ENCODE peak calls at places on chromosomes 12 and 14, in ten cellular contexts. J is endodermal cell; Q is tibial nerve; F is heart right ventricle; U is dorsolateral prefrontal cortex; Z is CD14-positive monocyte; C is lower lobe of right lung; A is suprapubic skin; I is CD4-positive, alpha-beta T cell; L is PC-3. M is an unnamed sample.

GRCh38 chr14:39318574-39318973 is 84.9 kb downstream of the MIA2 start:
- DNase-seq in A (no peak), U (no peak), L (peak), J (no peak), F (no peak), Q (no peak), Z (no peak), I (no peak), C (no peak), M (no peak)

GRCh38 chr12:114141916-114142564 is 175.9 kb upstream of the RBM19 start:
- DNase-seq in A (no peak), I (no peak), F (no peak), C (no peak), J (peak), U (no peak), L (no peak), Q (no peak), Z (no peak), M (no peak)

GRCh38 chr14:37172936-37173613 is 669 bp upstream of the SLC25A21 start:
- DNase-seq in J (no peak), F (no peak), U (no peak), L (peak), Q (no peak), I (no peak), C (no peak), A (no peak), Z (no peak), M (no peak)

GRCh38 chr12:4069046-4070010 is 196.1 kb upstream of the PARP11 start:
- DNase-seq in I (no peak), U (no peak), A (no peak), C (no peak), Z (no peak), L (no peak), F (no peak), Q (no peak), J (no peak), M (peak)

GRCh38 chr12:76583301-76583700 is 23.7 kb upstream of the OSBPL8 start:
- DNase-seq in I (no peak), U (no peak), A (no peak), Z (no peak), F (no peak), J (no peak), L (no peak), Q (no peak), C (no peak), M (no peak)

GRCh38 chr12:45944771-45945170 is 45.6 kb downstream of the SCAF11 start:
- DNase-seq in C (no peak), Q (no peak), Z (no peak), J (no peak), U (no peak), I (no peak), L (no peak), A (no peak), F (no peak), M (no peak)

GRCh38 chr14:71139058-71139946 is 232.0 kb downstream of the PCNX1 start:
- DNase-seq in Z (no peak), J (peak), U (peak), F (peak), I (peak), Q (no peak), C (peak), L (peak), A (no peak), M (peak)

GRCh38 chr12:6547987-6548386 is 7.9 kb downstream of the IFFO1 start:
- DNase-seq in Z (no peak), L (peak), I (no peak), A (no peak), J (no peak), Q (no peak), U (no peak), C (no peak), F (peak), M (peak)

GRCh38 chr12:65585648-65586420 is 238.4 kb upstream of the HMGA2 start:
- DNase-seq in J (no peak), I (no peak), L (no peak), Z (no peak), Q (no peak), A (no peak), C (no peak), F (no peak), U (no peak), M (no peak)

GRCh38 chr14:105485720-105486332 is 860 bp upstream of the CRIP1 start:
- DNase-seq in U (no peak), L (peak), Q (no peak), J (peak), I (peak), Z (no peak), A (no peak), F (peak), C (no peak), M (no peak)

GRCh38 chr12:46786774-46787173 is 39.0 kb downstream of the SLC38A4 start:
- DNase-seq in U (no peak), Q (no peak), C (no peak), I (no peak), F (no peak), A (no peak), L (peak), J (no peak), Z (no peak), M (peak)

GRCh38 chr12:109844091-109844490 is 10.9 kb upstream of the TRPV4 start:
- DNase-seq in C (no peak), Q (no peak), Z (no peak), U (no peak), I (no peak), J (no peak), L (no peak), A (no peak), F (no peak), M (no peak)

GRCh38 chr12:119410396-119410795 is 75.9 kb downstream of the CCDC60 start:
- DNase-seq in Q (no peak), Z (no peak), L (no peak), F (no peak), A (no peak), C (no peak), J (peak), I (no peak), U (no peak), M (no peak)

GRCh38 chr14:40417777-40418401 is 985.7 kb upstream of the FBXO33 start:
- DNase-seq in Z (no peak), L (peak), I (no peak), U (no peak), F (no peak), C (no peak), A (no peak), Q (no peak), J (peak), M (peak)

GRCh38 chr14:53921027-53921426 is 35.6 kb downstream of the BMP4 start:
- DNase-seq in J (no peak), U (no peak), Q (no peak), F (no peak), A (no peak), L (peak), I (no peak), C (no peak), Z (no peak), M (peak)

GRCh38 chr12:67650127-67650495 is 1.6 kb downstream of the DYRK2 start:
- DNase-seq in I (no peak), Q (no peak), C (no peak), J (no peak), F (peak), L (no peak), Z (no peak), A (no peak), U (no peak), M (no peak)

GRCh38 chr12:67077617-67078016 is 191.5 kb upstream of the CAND1 start:
- DNase-seq in L (peak), J (no peak), Z (no peak), F (no peak), U (no peak), A (no peak), I (no peak), Q (no peak), C (no peak), M (peak)

GRCh38 chr12:49895773-49896172 is 7.9 kb downstream of the FAIM2 start:
- DNase-seq in Z (no peak), J (peak), Q (no peak), A (no peak), L (no peak), I (no peak), U (no peak), C (peak), F (no peak), M (no peak)

GRCh38 chr14:75969891-75970290 is 11.9 kb downstream of the TGFB3 start:
- DNase-seq in I (no peak), Q (no peak), C (no peak), J (peak), A (no peak), U (no peak), F (no peak), Z (no peak), L (peak), M (peak)

GRCh38 chr12:105992849-105993740 is 145.7 kb downstream of the NUAK1 start:
- DNase-seq in C (no peak), A (no peak), L (no peak), J (peak), F (no peak), Q (no peak), U (no peak), Z (no peak), I (no peak), M (peak)

GRCh38 chr12:55060470-55060869 is 40.7 kb downstream of the NEUROD4 start:
- DNase-seq in L (peak), J (peak), A (no peak), F (no peak), Z (no peak), C (no peak), I (no peak), U (no peak), Q (no peak), M (peak)

GRCh38 chr14:48814562-48814961 is 771.6 kb downstream of the RPS29 start:
- DNase-seq in I (no peak), L (no peak), C (no peak), J (no peak), Q (no peak), A (no peak), Z (no peak), F (no peak), U (no peak), M (no peak)

GRCh38 chr12:49198431-49199155 is 9.7 kb upstream of the TUBA1A start:
- DNase-seq in J (peak), F (peak), Z (no peak), A (peak), Q (no peak), L (peak), I (no peak), C (no peak), U (peak), M (peak)

GRCh38 chr14:91890291-91890749 is 23.0 kb upstream of the TC2N start:
- DNase-seq in C (no peak), F (no peak), A (no peak), Z (no peak), L (no peak), U (peak), J (no peak), Q (no peak), I (no peak), M (no peak)

GRCh38 chr12:75908961-75909699 is 122.4 kb downstream of the PHLDA1 start:
- DNase-seq in A (no peak), I (no peak), Q (peak), C (peak), F (peak), Z (no peak), U (peak), L (peak), J (no peak), M (peak)

GRCh38 chr12:100473716-100474150 is at the start of gene NR1H4:
- DNase-seq in A (no peak), J (no peak), I (no peak), Z (no peak), L (no peak), F (no peak), C (no peak), U (no peak), Q (no peak), M (no peak)

GRCh38 chr12:95740751-95741150 is 49.8 kb downstream of the NTN4 start:
- DNase-seq in C (no peak), I (no peak), J (no peak), Q (no peak), F (no peak), U (no peak), Z (no peak), A (no peak), L (no peak), M (peak)

GRCh38 chr14:20489093-20489994 is 16.0 kb upstream of the RNASE10 start:
- DNase-seq in J (no peak), U (no peak), A (no peak), C (no peak), Q (no peak), L (peak), I (no peak), F (peak), Z (no peak), M (peak)

GRCh38 chr14:24634158-24634557 is at the start of gene GZMB:
- DNase-seq in Q (no peak), J (no peak), F (no peak), Z (no peak), C (no peak), U (no peak), A (no peak), L (no peak), I (no peak), M (peak)

GRCh38 chr12:93279849-93280412 is 97.8 kb upstream of the NUDT4 start:
- DNase-seq in I (no peak), J (peak), F (no peak), U (no peak), Q (no peak), C (no peak), A (no peak), Z (no peak), L (peak), M (no peak)

GRCh38 chr12:2323538-2324261 is 270.9 kb downstream of the CACNA1C start:
- DNase-seq in A (peak), L (no peak), Z (no peak), J (no peak), Q (no peak), U (no peak), F (peak), C (no peak), I (no peak), M (no peak)

GRCh38 chr14:104187931-104188726 is 49.7 kb downstream of the KIF26A start:
- DNase-seq in F (no peak), U (no peak), I (no peak), L (peak), A (no peak), Z (no peak), C (no peak), J (peak), Q (no peak), M (no peak)

GRCh38 chr12:39188689-39189088 is 254.2 kb downstream of the KIF21A start:
- DNase-seq in Z (no peak), C (no peak), I (no peak), Q (no peak), A (no peak), U (no peak), L (no peak), F (no peak), J (no peak), M (no peak)

DNA sequence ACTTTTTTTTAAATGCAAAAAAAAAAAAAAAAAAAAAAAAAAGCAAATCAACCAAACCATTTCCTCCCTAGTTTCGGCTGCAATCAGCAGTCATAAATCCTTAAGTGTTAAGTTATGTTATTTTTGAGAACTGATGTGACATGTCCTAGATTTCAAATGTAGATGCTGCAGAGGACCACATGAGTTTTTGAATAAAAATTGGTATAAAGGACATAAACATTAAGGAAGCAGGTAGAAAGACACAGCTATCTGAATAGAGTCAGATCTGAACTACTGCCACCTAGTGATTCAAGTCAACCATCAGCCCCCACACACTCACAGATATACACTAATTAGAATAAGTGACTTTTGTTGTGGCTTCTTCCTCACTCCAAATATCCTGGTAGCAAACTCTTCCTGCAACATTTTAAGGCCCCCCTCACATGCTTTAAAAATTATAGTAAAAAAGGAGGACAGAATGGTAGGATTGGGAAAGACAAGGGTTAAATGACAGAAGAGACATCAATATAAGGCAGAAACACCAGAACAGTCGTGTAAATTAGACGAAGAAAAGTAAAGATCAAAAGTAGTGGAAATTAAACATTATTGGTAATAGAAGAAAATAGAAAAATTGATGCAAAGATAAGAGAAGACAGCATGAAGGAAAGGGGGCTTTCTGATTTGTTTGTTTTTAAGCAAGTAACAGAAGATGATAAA is 394.5 kb upstream of the ATP2B1 start:
- DNase-seq in Z (no peak), F (no peak), C (no peak), I (no peak), U (no peak), L (peak), J (no peak), Q (no peak), A (no peak), M (peak)
- TF ChIP-seq CTCF in Z (peak), F (peak), C (peak), I (peak), U (peak), L (peak), J (peak), Q (peak), A (peak), M (peak)

DNA sequence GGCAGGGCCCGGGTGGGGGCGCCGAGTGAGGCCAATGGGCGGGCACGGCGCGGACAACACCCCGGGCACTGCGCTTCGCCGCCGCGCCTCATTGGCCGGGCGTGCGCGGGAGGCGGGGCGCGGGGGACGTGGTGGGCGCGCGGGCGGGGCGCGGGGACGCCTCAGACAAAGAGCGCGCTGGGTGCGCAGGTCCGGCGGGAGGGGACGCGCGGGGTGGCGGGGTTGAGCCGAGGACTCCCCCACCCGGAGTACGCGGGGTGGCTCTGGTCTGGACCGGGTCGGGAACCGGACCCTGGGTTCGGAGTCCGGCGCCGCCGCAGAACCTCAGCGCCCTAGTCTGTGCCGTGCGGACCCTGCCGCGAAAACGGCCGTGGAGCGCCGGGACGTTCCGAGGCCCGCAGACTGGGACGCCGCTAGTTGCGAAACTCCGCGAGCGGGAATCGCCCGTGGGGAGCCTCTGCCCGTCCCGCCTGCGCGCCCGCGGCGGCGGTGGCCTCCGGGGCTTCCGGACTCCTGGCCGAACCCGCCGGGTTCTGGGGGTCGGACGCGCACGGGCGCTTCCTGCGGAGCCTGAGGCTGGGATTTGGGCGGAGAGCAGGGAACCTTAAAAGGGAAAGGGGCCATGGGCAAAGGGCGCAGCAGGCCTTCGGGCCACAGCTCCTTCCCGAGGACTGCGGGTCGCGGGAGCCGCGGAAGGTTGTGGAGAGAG is 416 bp upstream of the SLC25A29 start:
- DNase-seq in U (peak), J (peak), L (peak), A (peak), I (peak), Q (peak), Z (peak), F (peak), C (peak), M (peak)
- TF ChIP-seq CTCF in U (no peak), J (no peak), L (no peak), A (no peak), I (no peak), Q (no peak), Z (no peak), F (no peak), C (no peak), M (no peak)

GRCh38 chr12:104768033-104768432 is 190.1 kb downstream of the SLC41A2 start:
- DNase-seq in I (no peak), F (no peak), L (peak), A (no peak), J (no peak), C (no peak), Z (no peak), Q (no peak), U (no peak), M (no peak)
- TF ChIP-seq CTCF in I (no peak), F (no peak), L (no peak), A (no peak), J (no peak), C (no peak), Z (no peak), Q (no peak), U (no peak), M (no peak)

GRCh38 chr14:97107760-97108159 is 310.6 kb downstream of the VRK1 start:
- DNase-seq in C (no peak), L (peak), U (no peak), J (no peak), Q (no peak), Z (no peak), I (no peak), F (no peak), A (no peak), M (no peak)

GRCh38 chr14:97107070-97107469 is 309.9 kb downstream of the VRK1 start:
- DNase-seq in J (no peak), Q (no peak), L (peak), Z (no peak), F (no peak), A (no peak), C (no peak), U (no peak), I (no peak), M (no peak)

GRCh38 chr14:97104029-97104428 is 306.8 kb downstream of the VRK1 start:
- DNase-seq in C (no peak), A (no peak), U (no peak), Q (no peak), I (no peak), F (no peak), Z (no peak), L (no peak), J (no peak), M (no peak)

GRCh38 chr14:97106166-97106565 is 309.0 kb downstream of the VRK1 start:
- DNase-seq in Q (no peak), F (no peak), L (no peak), A (no peak), J (no peak), I (no peak), C (no peak), U (no peak), Z (no peak), M (no peak)

GRCh38 chr14:97106609-97107008 is 309.4 kb downstream of the VRK1 start:
- DNase-seq in C (no peak), J (no peak), F (no peak), I (no peak), Z (no peak), L (peak), Q (no peak), A (no peak), U (no peak), M (no peak)
- TF ChIP-seq CTCF in C (no peak), J (peak), F (no peak), I (no peak), Z (no peak), L (no peak), Q (no peak), A (no peak), U (no peak), M (no peak)